ENCODE peak calls at places on chromosomes 7 and 10, in seven cellular contexts. L is cardiac muscle cell, H is Peyer's patch, D is GM12878, R is fibroblast of mammary gland, X is ovary, I is dorsolateral prefrontal cortex. J is an unnamed sample.

GRCh38 chr7:101632641-101633040 is 3.5 kb upstream of the MYL10 start:
- DNase-seq in L (no peak), H (no peak), D (no peak), R (peak), X (no peak), I (no peak), J (no peak)

GRCh38 chr10:79984851-79985250 is 35.9 kb upstream of the SFTPD start:
- DNase-seq in L (no peak), H (no peak), D (no peak), R (no peak), X (no peak), I (no peak), J (no peak)

GRCh38 chr7:80127412-80128150 is 7.0 kb upstream of the GNAI1 start:
- DNase-seq in L (no peak), H (no peak), D (no peak), R (no peak), X (no peak), I (peak), J (no peak)

GRCh38 chr7:34327681-34328080 is 330.3 kb upstream of the NPSR1 start:
- DNase-seq in L (no peak), H (no peak), D (no peak), R (peak), X (no peak), I (no peak), J (no peak)

GRCh38 chr10:9851808-9852207 is 1165.9 kb upstream of the CELF2 start:
- DNase-seq in L (no peak), H (no peak), D (no peak), R (no peak), X (no peak), I (no peak), J (no peak)

GRCh38 chr10:75043256-75044121 is 68.0 kb upstream of the SAMD8 start:
- DNase-seq in L (no peak), H (no peak), D (no peak), R (no peak), X (no peak), I (no peak), J (no peak)

GRCh38 chr7:116571037-116571436 is 46.2 kb downstream of the CAV1 start:
- DNase-seq in L (no peak), H (no peak), D (no peak), R (peak), X (no peak), I (no peak), J (peak)

GRCh38 chr10:78700413-78700812 is 368.4 kb upstream of the ZMIZ1 start:
- DNase-seq in L (peak), H (no peak), D (no peak), R (peak), X (no peak), I (no peak), J (peak)

GRCh38 chr10:73819513-73820093 is 8.2 kb upstream of the NDST2 start:
- DNase-seq in L (no peak), H (peak), D (no peak), R (peak), X (no peak), I (no peak), J (peak)

GRCh38 chr10:45373003-45373782 is 823 bp upstream of the ALOX5 start:
- DNase-seq in L (peak), H (peak), D (no peak), R (no peak), X (no peak), I (no peak), J (no peak)

GRCh38 chr7:78159537-78159936 is 361.0 kb downstream of the PHTF2 start:
- DNase-seq in L (no peak), H (no peak), D (no peak), R (no peak), X (no peak), I (no peak), J (no peak)

GRCh38 chr7:66099551-66100407 is 14.9 kb upstream of the CRCP start:
- DNase-seq in L (peak), H (peak), D (no peak), R (peak), X (peak), I (no peak), J (peak)

GRCh38 chr7:28364082-28364481 is 48.2 kb upstream of the CREB5 start:
- DNase-seq in L (no peak), H (no peak), D (no peak), R (peak), X (no peak), I (no peak), J (no peak)
- TF ChIP-seq CTCF in L (peak), H (peak), D (peak), R (peak), X (no peak), I (no peak), J (peak)

DNA sequence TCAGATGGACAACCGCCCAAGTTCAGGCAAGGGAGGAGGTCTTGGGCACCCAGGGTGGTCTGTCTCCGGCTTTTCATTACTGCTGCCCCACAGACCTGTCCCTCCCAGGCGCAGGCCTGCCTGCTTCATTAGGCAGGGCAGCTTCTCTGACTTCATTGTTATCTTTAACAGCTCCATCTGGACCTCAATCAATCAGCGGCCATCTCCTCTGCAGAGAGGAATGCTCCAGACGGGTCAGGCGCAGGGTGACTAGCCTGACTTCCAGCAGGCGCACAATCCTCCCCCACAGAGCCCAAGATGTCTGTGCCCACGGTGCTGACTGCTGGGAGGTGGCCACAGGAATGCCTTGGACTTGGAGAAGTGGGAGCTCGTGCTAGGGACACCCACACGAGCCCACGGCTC is 20.4 kb downstream of the HSPA12A start:
- DNase-seq in L (no peak), H (no peak), D (no peak), R (no peak), X (no peak), I (no peak), J (no peak)
- H3K4me3 ChIP-seq in L (no peak), H (no peak), D (no peak), R (no peak), X (no peak), I (no peak), J (no peak)

GRCh38 chr10:125562737-125563136 is 120.2 kb downstream of the TEX36 start:
- DNase-seq in L (no peak), H (no peak), D (no peak), R (no peak), X (no peak), I (no peak), J (no peak)
- TF ChIP-seq CTCF in L (no peak), H (no peak), D (no peak), R (no peak), X (no peak), I (no peak), J (no peak)

GRCh38 chr10:132068431-132069121 is 2.8 kb downstream of the JAKMIP3 start:
- DNase-seq in L (no peak), H (peak), D (no peak), R (no peak), X (no peak), I (peak), J (no peak)

GRCh38 chr10:132065491-132066105 is at the start of gene JAKMIP3:
- DNase-seq in L (peak), H (peak), D (no peak), R (peak), X (peak), I (peak), J (peak)

GRCh38 chr10:132064771-132065437 is 842 bp upstream of the JAKMIP3 start:
- DNase-seq in L (peak), H (no peak), D (no peak), R (no peak), X (no peak), I (no peak), J (no peak)

GRCh38 chr10:132066186-132066585 is 440 bp downstream of the JAKMIP3 start:
- DNase-seq in L (no peak), H (peak), D (no peak), R (peak), X (no peak), I (peak), J (peak)

GRCh38 chr10:132066812-132067211 is 1.1 kb downstream of the JAKMIP3 start:
- DNase-seq in L (no peak), H (no peak), D (no peak), R (no peak), X (no peak), I (no peak), J (no peak)
- H3K4me3 ChIP-seq in L (no peak), H (no peak), D (no peak), R (no peak), X (no peak), I (peak), J (peak)

DNA sequence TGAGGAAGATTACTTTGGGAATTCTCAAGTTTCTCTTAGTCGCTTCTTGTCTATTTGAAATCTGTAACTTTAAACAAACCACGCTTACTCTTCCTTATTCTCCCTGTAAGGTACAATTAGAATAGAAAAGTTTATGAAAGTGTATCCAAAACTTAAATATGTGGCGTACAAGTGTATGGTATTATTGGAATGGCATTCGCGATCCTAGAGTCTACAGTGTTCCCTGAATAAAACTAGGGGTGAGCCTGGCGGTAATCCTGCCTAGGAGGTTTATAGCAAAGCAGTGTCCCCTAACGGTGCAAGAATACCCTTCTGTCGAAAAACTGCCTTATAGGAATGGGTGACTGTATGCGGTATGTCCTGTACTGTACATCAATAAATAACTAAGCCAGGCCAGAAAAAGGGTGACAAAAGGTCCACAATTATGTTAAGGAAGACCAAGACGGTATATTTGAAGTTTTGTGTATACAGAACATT is 1.2 kb downstream of the TASOR2 start:
- DNase-seq in L (peak), H (no peak), D (no peak), R (peak), X (no peak), I (no peak), J (peak)
- TF ChIP-seq CTCF in L (no peak), H (no peak), D (no peak), R (no peak), X (no peak), I (no peak), J (no peak)

GRCh38 chr7:4202954-4203353 is 479.1 kb upstream of the FOXK1 start:
- DNase-seq in L (no peak), H (no peak), D (no peak), R (no peak), X (no peak), I (no peak), J (no peak)

GRCh38 chr7:4203786-4204185 is 478.3 kb upstream of the FOXK1 start:
- DNase-seq in L (no peak), H (no peak), D (no peak), R (no peak), X (no peak), I (no peak), J (no peak)

GRCh38 chr7:4205828-4206227 is 476.3 kb upstream of the FOXK1 start:
- DNase-seq in L (no peak), H (no peak), D (no peak), R (no peak), X (no peak), I (no peak), J (no peak)

GRCh38 chr7:4207011-4207410 is 475.1 kb upstream of the FOXK1 start:
- DNase-seq in L (no peak), H (no peak), D (no peak), R (no peak), X (no peak), I (no peak), J (no peak)

DNA sequence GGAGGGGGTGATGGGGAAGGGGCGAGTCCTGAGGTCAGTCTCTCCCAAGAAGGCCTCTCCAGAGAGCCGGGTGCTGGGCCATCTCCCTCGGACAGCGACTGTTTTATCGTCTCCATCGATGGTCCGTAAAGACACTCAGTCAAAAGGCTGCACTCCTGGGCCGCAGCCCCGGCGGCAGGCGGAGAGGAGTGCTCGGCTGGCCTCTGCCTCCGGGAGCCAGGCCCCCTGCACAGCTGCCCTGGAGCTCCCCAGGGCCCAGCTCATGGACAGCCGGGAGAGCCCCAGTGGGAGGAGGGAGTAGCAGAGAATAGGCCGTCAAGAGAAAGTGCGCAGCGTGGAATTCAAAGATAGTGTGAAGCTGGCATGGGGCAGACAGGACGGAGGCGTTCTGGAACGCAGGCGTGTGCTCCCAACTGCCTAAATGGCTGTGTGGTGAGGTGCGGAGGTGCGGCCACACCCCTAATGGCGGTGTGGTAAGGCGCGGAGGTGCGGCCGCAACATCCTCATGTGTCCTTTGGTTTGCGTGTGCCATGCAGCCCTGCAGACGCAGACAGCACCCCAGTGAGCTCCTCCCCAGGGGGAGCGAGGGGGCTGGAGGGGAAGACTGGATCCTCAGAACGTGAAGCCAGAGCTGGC is 477.4 kb upstream of the FOXK1 start:
- DNase-seq in L (peak), H (no peak), D (no peak), R (no peak), X (no peak), I (no peak), J (no peak)
- H3K4me3 ChIP-seq in L (no peak), H (no peak), D (no peak), R (no peak), X (no peak), I (no peak), J (no peak)

GRCh38 chr10:14353291-14353913 is 22.7 kb upstream of the FRMD4A start:
- DNase-seq in L (peak), H (no peak), D (no peak), R (no peak), X (no peak), I (no peak), J (no peak)
- TF ChIP-seq CTCF in L (no peak), H (no peak), D (no peak), R (no peak), X (no peak), I (no peak), J (no peak)

GRCh38 chr7:76201732-76202665 is at the start of gene SRRM3:
- DNase-seq in L (peak), H (peak), D (no peak), R (peak), X (peak), I (peak), J (peak)
- H3K4me3 ChIP-seq in L (peak), H (peak), D (no peak), R (no peak), X (no peak), I (peak), J (no peak)

GRCh38 chr10:71963756-71964668 is at the start of gene CHST3:
- DNase-seq in L (peak), H (peak), D (no peak), R (peak), X (peak), I (no peak), J (peak)
- TF ChIP-seq CTCF in L (no peak), H (no peak), D (no peak), R (no peak), X (no peak), I (no peak), J (no peak)

J was measured in foreskin fibroblast.